ENCODE peak calls at places on chromosomes 2 and 18, in ten cellular contexts. One of them, this sample, is unnamed.

GRCh38 chr2:222883420-222883819 is 22.6 kb downstream of the ACSL3 start:
- DNase-seq in suprapubic skin: no peak
- DNase-seq in transverse colon: no peak
- DNase-seq in HepG2: no peak
- DNase-seq in ovary: no peak
- DNase-seq in tibial nerve: no peak
- DNase-seq in A549: no peak
- DNase-seq in GM12878: no peak
- DNase-seq in K562: no peak
- DNase-seq in stomach: no peak
- DNase-seq in this sample: no peak

GRCh38 chr2:105328281-105329196 is 996 bp downstream of the TGFBRAP1 start:
- DNase-seq in GM12878: no peak
- DNase-seq in stomach: peak
- DNase-seq in ovary: peak
- DNase-seq in suprapubic skin: no peak
- DNase-seq in A549: peak
- DNase-seq in transverse colon: peak
- DNase-seq in tibial nerve: peak
- DNase-seq in HepG2: peak
- DNase-seq in K562: no peak
- DNase-seq in this sample: peak

GRCh38 chr18:72869786-72870185 is 2.0 kb upstream of the NETO1 start:
- DNase-seq in ovary: no peak
- DNase-seq in GM12878: no peak
- DNase-seq in suprapubic skin: no peak
- DNase-seq in transverse colon: no peak
- DNase-seq in HepG2: no peak
- DNase-seq in tibial nerve: no peak
- DNase-seq in stomach: no peak
- DNase-seq in A549: no peak
- DNase-seq in K562: no peak
- DNase-seq in this sample: no peak

GRCh38 chr2:74893332-74893731 is 59.4 kb downstream of the HK2 start:
- DNase-seq in HepG2: no peak
- DNase-seq in ovary: no peak
- DNase-seq in K562: no peak
- DNase-seq in transverse colon: no peak
- DNase-seq in GM12878: no peak
- DNase-seq in A549: peak
- DNase-seq in tibial nerve: no peak
- DNase-seq in suprapubic skin: no peak
- DNase-seq in stomach: no peak
- DNase-seq in this sample: no peak

GRCh38 chr18:24839991-24840390 is 379.6 kb downstream of the HRH4 start:
- DNase-seq in ovary: no peak
- DNase-seq in GM12878: no peak
- DNase-seq in tibial nerve: no peak
- DNase-seq in A549: no peak
- DNase-seq in K562: no peak
- DNase-seq in transverse colon: no peak
- DNase-seq in stomach: no peak
- DNase-seq in HepG2: no peak
- DNase-seq in suprapubic skin: no peak
- DNase-seq in this sample: no peak

GRCh38 chr18:50982802-50983179 is 15.0 kb downstream of the ELAC1 start:
- DNase-seq in A549: no peak
- DNase-seq in suprapubic skin: no peak
- DNase-seq in tibial nerve: no peak
- DNase-seq in ovary: no peak
- DNase-seq in GM12878: no peak
- DNase-seq in HepG2: no peak
- DNase-seq in transverse colon: no peak
- DNase-seq in K562: no peak
- DNase-seq in stomach: no peak
- DNase-seq in this sample: no peak

GRCh38 chr2:119259296-119259860 is 35.7 kb downstream of the STEAP3 start:
- DNase-seq in ovary: no peak
- DNase-seq in A549: no peak
- DNase-seq in transverse colon: no peak
- DNase-seq in suprapubic skin: no peak
- DNase-seq in GM12878: no peak
- DNase-seq in stomach: no peak
- DNase-seq in tibial nerve: no peak
- DNase-seq in HepG2: no peak
- DNase-seq in K562: no peak
- DNase-seq in this sample: no peak

GRCh38 chr18:3126457-3127097 is 93.2 kb downstream of the MYOM1 start:
- DNase-seq in transverse colon: no peak
- DNase-seq in HepG2: no peak
- DNase-seq in suprapubic skin: no peak
- DNase-seq in ovary: no peak
- DNase-seq in GM12878: no peak
- DNase-seq in K562: no peak
- DNase-seq in A549: no peak
- DNase-seq in stomach: no peak
- DNase-seq in tibial nerve: no peak
- DNase-seq in this sample: no peak

GRCh38 chr18:12911025-12911927 is 27.2 kb upstream of the PTPN2 start:
- DNase-seq in tibial nerve: no peak
- DNase-seq in A549: no peak
- DNase-seq in suprapubic skin: no peak
- DNase-seq in stomach: no peak
- DNase-seq in HepG2: no peak
- DNase-seq in transverse colon: peak
- DNase-seq in GM12878: no peak
- DNase-seq in K562: no peak
- DNase-seq in ovary: no peak
- DNase-seq in this sample: no peak

GRCh38 chr18:50039736-50040135 is 155.2 kb downstream of the MYO5B start:
- DNase-seq in GM12878: no peak
- DNase-seq in transverse colon: no peak
- DNase-seq in ovary: no peak
- DNase-seq in K562: no peak
- DNase-seq in HepG2: no peak
- DNase-seq in A549: no peak
- DNase-seq in tibial nerve: no peak
- DNase-seq in stomach: no peak
- DNase-seq in suprapubic skin: no peak
- DNase-seq in this sample: no peak

GRCh38 chr2:130347220-130347925 is 4.7 kb downstream of the IMP4 start:
- DNase-seq in stomach: no peak
- DNase-seq in HepG2: no peak
- DNase-seq in ovary: no peak
- DNase-seq in K562: no peak
- DNase-seq in tibial nerve: no peak
- DNase-seq in A549: no peak
- DNase-seq in suprapubic skin: no peak
- DNase-seq in GM12878: no peak
- DNase-seq in transverse colon: no peak
- DNase-seq in this sample: no peak

GRCh38 chr2:238162516-238163441 is 4.0 kb downstream of the ERFE start:
- DNase-seq in A549: no peak
- DNase-seq in stomach: no peak
- DNase-seq in ovary: no peak
- DNase-seq in K562: no peak
- DNase-seq in tibial nerve: no peak
- DNase-seq in transverse colon: no peak
- DNase-seq in HepG2: no peak
- DNase-seq in suprapubic skin: no peak
- DNase-seq in GM12878: no peak
- DNase-seq in this sample: no peak

GRCh38 chr2:40401896-40402295 is 50.0 kb downstream of the SLC8A1 start:
- DNase-seq in GM12878: no peak
- DNase-seq in ovary: no peak
- DNase-seq in tibial nerve: no peak
- DNase-seq in K562: no peak
- DNase-seq in transverse colon: no peak
- DNase-seq in suprapubic skin: no peak
- DNase-seq in stomach: no peak
- DNase-seq in HepG2: no peak
- DNase-seq in A549: peak
- DNase-seq in this sample: no peak

DNA sequence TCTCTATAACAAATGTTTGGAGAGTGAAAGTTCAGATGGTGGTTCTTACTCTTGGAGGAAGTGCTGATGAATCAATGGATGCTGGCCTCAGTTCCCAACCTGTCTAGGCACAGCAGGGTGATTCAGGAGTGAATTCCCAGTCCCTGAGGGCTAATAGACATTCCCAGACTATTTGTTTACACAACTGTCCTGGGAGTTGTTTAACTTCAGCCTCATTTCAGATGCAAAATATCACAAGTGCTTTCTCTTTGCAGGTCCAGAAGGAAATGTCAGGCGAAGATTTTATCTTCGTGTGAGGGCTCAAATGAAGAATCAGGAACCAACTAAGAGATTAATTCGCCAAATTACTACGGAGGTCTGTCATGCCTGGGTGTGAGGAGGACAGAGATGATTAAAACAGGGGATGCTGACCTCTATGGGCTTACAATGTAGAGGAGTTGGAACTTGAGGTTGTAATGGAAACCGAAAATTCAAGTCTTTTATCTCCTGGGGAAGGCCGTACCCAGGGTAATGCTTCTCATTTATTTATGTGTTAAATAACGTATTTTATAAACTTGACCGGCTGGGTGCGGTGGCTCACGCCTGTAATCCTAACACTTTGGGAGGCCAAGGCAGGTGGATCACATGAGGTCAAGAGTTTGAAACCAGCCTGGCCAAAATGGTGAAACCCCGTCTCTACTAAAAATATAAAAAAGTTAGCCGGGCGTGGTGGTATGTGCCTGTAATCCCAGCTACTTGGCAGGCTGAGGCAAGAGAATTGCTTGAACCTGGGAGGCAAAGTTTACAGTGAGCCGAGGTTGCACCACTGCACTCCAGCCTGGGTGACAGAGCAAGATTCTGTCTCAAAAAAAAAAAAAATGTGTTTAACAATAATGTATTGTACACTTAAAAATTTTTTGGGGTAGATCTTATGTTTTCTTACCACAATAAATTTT is 38.7 kb upstream of the SLC1A4 start:
- DNase-seq in ovary: no peak
- DNase-seq in tibial nerve: no peak
- DNase-seq in A549: peak
- DNase-seq in transverse colon: no peak
- DNase-seq in GM12878: no peak
- DNase-seq in K562: no peak
- DNase-seq in stomach: no peak
- DNase-seq in suprapubic skin: no peak
- DNase-seq in HepG2: no peak
- DNase-seq in this sample: no peak
- TF ChIP-seq EP300 in ovary: no peak
- TF ChIP-seq EP300 in tibial nerve: no peak
- TF ChIP-seq EP300 in A549: no peak
- TF ChIP-seq EP300 in transverse colon: no peak
- TF ChIP-seq EP300 in GM12878: no peak
- TF ChIP-seq EP300 in K562: no peak
- TF ChIP-seq EP300 in stomach: no peak
- TF ChIP-seq EP300 in suprapubic skin: no peak
- TF ChIP-seq EP300 in HepG2: no peak
- TF ChIP-seq EP300 in this sample: no peak

GRCh38 chr2:133198678-133199077 is 369.6 kb downstream of the NCKAP5 start:
- DNase-seq in suprapubic skin: no peak
- DNase-seq in ovary: no peak
- DNase-seq in HepG2: no peak
- DNase-seq in stomach: no peak
- DNase-seq in A549: no peak
- DNase-seq in transverse colon: no peak
- DNase-seq in GM12878: no peak
- DNase-seq in tibial nerve: no peak
- DNase-seq in K562: no peak
- DNase-seq in this sample: no peak

GRCh38 chr2:133194068-133194655 is 374.1 kb downstream of the NCKAP5 start:
- DNase-seq in GM12878: no peak
- DNase-seq in K562: no peak
- DNase-seq in suprapubic skin: no peak
- DNase-seq in HepG2: no peak
- DNase-seq in tibial nerve: no peak
- DNase-seq in transverse colon: no peak
- DNase-seq in ovary: no peak
- DNase-seq in A549: peak
- DNase-seq in stomach: no peak
- DNase-seq in this sample: no peak

GRCh38 chr2:133193544-133193943 is 374.7 kb downstream of the NCKAP5 start:
- DNase-seq in tibial nerve: no peak
- DNase-seq in K562: no peak
- DNase-seq in suprapubic skin: no peak
- DNase-seq in transverse colon: no peak
- DNase-seq in ovary: no peak
- DNase-seq in A549: no peak
- DNase-seq in HepG2: no peak
- DNase-seq in GM12878: no peak
- DNase-seq in stomach: no peak
- DNase-seq in this sample: no peak

GRCh38 chr2:133194777-133195335 is 373.4 kb downstream of the NCKAP5 start:
- DNase-seq in GM12878: no peak
- DNase-seq in K562: no peak
- DNase-seq in transverse colon: no peak
- DNase-seq in tibial nerve: no peak
- DNase-seq in ovary: no peak
- DNase-seq in suprapubic skin: no peak
- DNase-seq in HepG2: no peak
- DNase-seq in A549: no peak
- DNase-seq in stomach: no peak
- DNase-seq in this sample: no peak

GRCh38 chr2:133197156-133197555 is 371.1 kb downstream of the NCKAP5 start:
- DNase-seq in suprapubic skin: no peak
- DNase-seq in stomach: no peak
- DNase-seq in ovary: no peak
- DNase-seq in GM12878: no peak
- DNase-seq in HepG2: no peak
- DNase-seq in tibial nerve: no peak
- DNase-seq in A549: no peak
- DNase-seq in K562: no peak
- DNase-seq in transverse colon: no peak
- DNase-seq in this sample: no peak
- H3K27ac ChIP-seq in suprapubic skin: no peak
- H3K27ac ChIP-seq in stomach: no peak
- H3K27ac ChIP-seq in ovary: no peak
- H3K27ac ChIP-seq in GM12878: no peak
- H3K27ac ChIP-seq in HepG2: no peak
- H3K27ac ChIP-seq in tibial nerve: no peak
- H3K27ac ChIP-seq in A549: peak
- H3K27ac ChIP-seq in K562: no peak
- H3K27ac ChIP-seq in transverse colon: no peak
- H3K27ac ChIP-seq in this sample: no peak

GRCh38 chr2:9473308-9473984 is 905 bp upstream of the IAH1 start:
- DNase-seq in suprapubic skin: no peak
- DNase-seq in K562: no peak
- DNase-seq in HepG2: peak
- DNase-seq in tibial nerve: no peak
- DNase-seq in stomach: peak
- DNase-seq in transverse colon: peak
- DNase-seq in A549: peak
- DNase-seq in ovary: no peak
- DNase-seq in GM12878: no peak
- DNase-seq in this sample: no peak
- TF ChIP-seq CTCF in suprapubic skin: no peak
- TF ChIP-seq CTCF in K562: no peak
- TF ChIP-seq CTCF in HepG2: no peak
- TF ChIP-seq CTCF in tibial nerve: no peak
- TF ChIP-seq CTCF in stomach: peak
- TF ChIP-seq CTCF in transverse colon: no peak
- TF ChIP-seq CTCF in A549: no peak
- TF ChIP-seq CTCF in ovary: no peak
- TF ChIP-seq CTCF in GM12878: no peak
- TF ChIP-seq CTCF in this sample: no peak

GRCh38 chr2:47043142-47043890 is 111.8 kb downstream of the STPG4 start:
- DNase-seq in tibial nerve: peak
- DNase-seq in stomach: no peak
- DNase-seq in suprapubic skin: no peak
- DNase-seq in HepG2: peak
- DNase-seq in K562: no peak
- DNase-seq in transverse colon: peak
- DNase-seq in GM12878: no peak
- DNase-seq in A549: peak
- DNase-seq in ovary: peak
- DNase-seq in this sample: peak
- TF ChIP-seq EP300 in tibial nerve: no peak
- TF ChIP-seq EP300 in stomach: no peak
- TF ChIP-seq EP300 in suprapubic skin: no peak
- TF ChIP-seq EP300 in HepG2: no peak
- TF ChIP-seq EP300 in K562: no peak
- TF ChIP-seq EP300 in transverse colon: no peak
- TF ChIP-seq EP300 in GM12878: no peak
- TF ChIP-seq EP300 in A549: peak
- TF ChIP-seq EP300 in ovary: no peak
- TF ChIP-seq EP300 in this sample: no peak